ENCODE peak calls at places on chromosomes 7 and 10, in eight cellular contexts. One of them, this sample, is unnamed.

GRCh38 chr10:84665883-84666463 is 337.6 kb downstream of the CCSER2 start:
- DNase-seq in hepatocyte: peak
- DNase-seq in CD8-positive, alpha-beta memory T cell: no peak
- DNase-seq in astrocyte of the spinal cord: no peak
- DNase-seq in uterus: no peak
- DNase-seq in skeletal muscle cell: no peak
- DNase-seq in GM12865: peak
- DNase-seq in MM.1S: no peak
- DNase-seq in this sample: no peak

GRCh38 chr10:114304017-114304565 is 65.0 kb downstream of the VWA2 start:
- DNase-seq in MM.1S: peak
- DNase-seq in skeletal muscle cell: peak
- DNase-seq in astrocyte of the spinal cord: peak
- DNase-seq in CD8-positive, alpha-beta memory T cell: peak
- DNase-seq in hepatocyte: peak
- DNase-seq in uterus: peak
- DNase-seq in GM12865: peak
- DNase-seq in this sample: peak

GRCh38 chr10:131792011-131792651 is 108.7 kb upstream of the PPP2R2D start:
- DNase-seq in skeletal muscle cell: no peak
- DNase-seq in hepatocyte: no peak
- DNase-seq in uterus: no peak
- DNase-seq in GM12865: no peak
- DNase-seq in astrocyte of the spinal cord: no peak
- DNase-seq in MM.1S: no peak
- DNase-seq in CD8-positive, alpha-beta memory T cell: no peak
- DNase-seq in this sample: no peak

GRCh38 chr10:30106987-30107386 is 47.6 kb upstream of the JCAD start:
- DNase-seq in uterus: no peak
- DNase-seq in GM12865: no peak
- DNase-seq in skeletal muscle cell: no peak
- DNase-seq in MM.1S: no peak
- DNase-seq in CD8-positive, alpha-beta memory T cell: no peak
- DNase-seq in hepatocyte: no peak
- DNase-seq in astrocyte of the spinal cord: no peak
- DNase-seq in this sample: no peak

GRCh38 chr7:94829987-94830386 is 77.4 kb upstream of the PPP1R9A start:
- DNase-seq in CD8-positive, alpha-beta memory T cell: no peak
- DNase-seq in GM12865: no peak
- DNase-seq in hepatocyte: no peak
- DNase-seq in astrocyte of the spinal cord: no peak
- DNase-seq in uterus: no peak
- DNase-seq in skeletal muscle cell: no peak
- DNase-seq in MM.1S: no peak
- DNase-seq in this sample: no peak

GRCh38 chr10:119209050-119209735 is 1.8 kb downstream of the GRK5 start:
- DNase-seq in GM12865: peak
- DNase-seq in astrocyte of the spinal cord: peak
- DNase-seq in skeletal muscle cell: no peak
- DNase-seq in MM.1S: no peak
- DNase-seq in uterus: peak
- DNase-seq in CD8-positive, alpha-beta memory T cell: peak
- DNase-seq in hepatocyte: peak
- DNase-seq in this sample: no peak

GRCh38 chr10:15180736-15181135 is 12.2 kb upstream of the NMT2 start:
- DNase-seq in MM.1S: no peak
- DNase-seq in CD8-positive, alpha-beta memory T cell: no peak
- DNase-seq in GM12865: no peak
- DNase-seq in skeletal muscle cell: no peak
- DNase-seq in astrocyte of the spinal cord: no peak
- DNase-seq in hepatocyte: no peak
- DNase-seq in uterus: no peak
- DNase-seq in this sample: no peak

GRCh38 chr7:104963991-104964385 is 50.0 kb upstream of the KMT2E start:
- DNase-seq in GM12865: peak
- DNase-seq in MM.1S: peak
- DNase-seq in astrocyte of the spinal cord: peak
- DNase-seq in skeletal muscle cell: no peak
- DNase-seq in uterus: no peak
- DNase-seq in CD8-positive, alpha-beta memory T cell: no peak
- DNase-seq in hepatocyte: no peak
- DNase-seq in this sample: no peak

GRCh38 chr7:45568536-45569289 is 5.5 kb upstream of the ADCY1 start:
- DNase-seq in MM.1S: no peak
- DNase-seq in CD8-positive, alpha-beta memory T cell: no peak
- DNase-seq in GM12865: no peak
- DNase-seq in hepatocyte: no peak
- DNase-seq in astrocyte of the spinal cord: no peak
- DNase-seq in skeletal muscle cell: no peak
- DNase-seq in uterus: no peak
- DNase-seq in this sample: no peak

GRCh38 chr10:30967654-30968421 is 63.8 kb downstream of the ZNF438 start:
- DNase-seq in astrocyte of the spinal cord: no peak
- DNase-seq in GM12865: no peak
- DNase-seq in uterus: no peak
- DNase-seq in MM.1S: no peak
- DNase-seq in skeletal muscle cell: no peak
- DNase-seq in CD8-positive, alpha-beta memory T cell: no peak
- DNase-seq in hepatocyte: peak
- DNase-seq in this sample: no peak

GRCh38 chr7:22647451-22648257 is 79.3 kb upstream of the IL6 start:
- DNase-seq in skeletal muscle cell: peak
- DNase-seq in hepatocyte: no peak
- DNase-seq in uterus: no peak
- DNase-seq in GM12865: no peak
- DNase-seq in CD8-positive, alpha-beta memory T cell: no peak
- DNase-seq in astrocyte of the spinal cord: peak
- DNase-seq in MM.1S: no peak
- DNase-seq in this sample: peak

GRCh38 chr10:131022369-131022768 is 289.2 kb downstream of the TCERG1L start:
- DNase-seq in MM.1S: no peak
- DNase-seq in astrocyte of the spinal cord: no peak
- DNase-seq in CD8-positive, alpha-beta memory T cell: no peak
- DNase-seq in hepatocyte: no peak
- DNase-seq in uterus: no peak
- DNase-seq in skeletal muscle cell: no peak
- DNase-seq in GM12865: no peak
- DNase-seq in this sample: no peak

GRCh38 chr7:21653623-21654022 is 110.8 kb downstream of the DNAH11 start:
- DNase-seq in MM.1S: no peak
- DNase-seq in uterus: no peak
- DNase-seq in CD8-positive, alpha-beta memory T cell: no peak
- DNase-seq in hepatocyte: no peak
- DNase-seq in GM12865: no peak
- DNase-seq in astrocyte of the spinal cord: no peak
- DNase-seq in skeletal muscle cell: no peak
- DNase-seq in this sample: no peak

GRCh38 chr7:27182285-27182827 is 2.7 kb downstream of the HOXA11 start:
- DNase-seq in CD8-positive, alpha-beta memory T cell: no peak
- DNase-seq in skeletal muscle cell: no peak
- DNase-seq in GM12865: no peak
- DNase-seq in MM.1S: no peak
- DNase-seq in uterus: peak
- DNase-seq in hepatocyte: no peak
- DNase-seq in astrocyte of the spinal cord: no peak
- DNase-seq in this sample: no peak

GRCh38 chr10:109823196-109823595 is 100.1 kb downstream of the XPNPEP1 start:
- DNase-seq in astrocyte of the spinal cord: no peak
- DNase-seq in MM.1S: no peak
- DNase-seq in CD8-positive, alpha-beta memory T cell: no peak
- DNase-seq in hepatocyte: no peak
- DNase-seq in GM12865: no peak
- DNase-seq in skeletal muscle cell: no peak
- DNase-seq in uterus: no peak
- DNase-seq in this sample: no peak

DNA sequence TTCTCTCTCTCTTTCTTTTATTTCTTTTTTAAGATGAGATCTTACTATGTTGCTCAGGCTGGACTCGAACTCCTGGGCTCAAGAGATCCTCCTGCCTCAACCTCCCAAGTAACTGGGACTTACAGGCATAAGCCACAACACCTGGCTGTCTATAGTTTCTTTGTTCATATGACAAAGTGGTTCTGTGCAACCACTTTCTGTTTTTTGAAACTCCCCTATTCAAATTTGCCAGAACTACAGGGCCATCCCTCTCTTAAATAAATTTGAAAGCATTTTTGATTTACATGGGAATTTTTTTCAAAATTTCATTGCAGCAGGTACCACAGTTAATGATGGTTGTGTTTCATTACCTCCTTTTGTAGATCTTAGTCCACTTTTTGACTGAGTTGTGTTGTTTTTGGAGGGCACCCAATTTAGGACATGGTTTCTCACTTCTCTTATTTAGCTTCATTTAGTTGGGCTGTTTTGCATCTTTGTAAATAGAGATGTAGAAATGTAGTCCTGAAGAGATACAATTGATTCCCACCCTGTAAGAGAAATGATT is 119.2 kb downstream of the LRRC4 start:
- DNase-seq in uterus: no peak
- DNase-seq in hepatocyte: no peak
- DNase-seq in skeletal muscle cell: no peak
- DNase-seq in GM12865: peak
- DNase-seq in MM.1S: no peak
- DNase-seq in CD8-positive, alpha-beta memory T cell: no peak
- DNase-seq in astrocyte of the spinal cord: no peak
- DNase-seq in this sample: no peak
- H3K4me3 ChIP-seq in uterus: no peak
- H3K4me3 ChIP-seq in hepatocyte: no peak
- H3K4me3 ChIP-seq in skeletal muscle cell: no peak
- H3K4me3 ChIP-seq in GM12865: no peak
- H3K4me3 ChIP-seq in MM.1S: no peak
- H3K4me3 ChIP-seq in CD8-positive, alpha-beta memory T cell: no peak
- H3K4me3 ChIP-seq in astrocyte of the spinal cord: no peak
- H3K4me3 ChIP-seq in this sample: no peak

GRCh38 chr10:69572159-69573055 is 815 bp downstream of the NEUROG3 start:
- DNase-seq in CD8-positive, alpha-beta memory T cell: no peak
- DNase-seq in uterus: no peak
- DNase-seq in GM12865: peak
- DNase-seq in hepatocyte: no peak
- DNase-seq in MM.1S: no peak
- DNase-seq in skeletal muscle cell: no peak
- DNase-seq in astrocyte of the spinal cord: no peak
- DNase-seq in this sample: no peak
- H3K4me3 ChIP-seq in CD8-positive, alpha-beta memory T cell: peak
- H3K4me3 ChIP-seq in uterus: no peak
- H3K4me3 ChIP-seq in GM12865: peak
- H3K4me3 ChIP-seq in hepatocyte: no peak
- H3K4me3 ChIP-seq in MM.1S: no peak
- H3K4me3 ChIP-seq in skeletal muscle cell: no peak
- H3K4me3 ChIP-seq in astrocyte of the spinal cord: no peak
- H3K4me3 ChIP-seq in this sample: no peak

GRCh38 chr7:75955293-75955938 is 39.0 kb downstream of the TMEM120A start:
- DNase-seq in hepatocyte: no peak
- DNase-seq in CD8-positive, alpha-beta memory T cell: no peak
- DNase-seq in skeletal muscle cell: no peak
- DNase-seq in uterus: no peak
- DNase-seq in GM12865: no peak
- DNase-seq in astrocyte of the spinal cord: no peak
- DNase-seq in MM.1S: no peak
- DNase-seq in this sample: no peak

GRCh38 chr7:75957021-75957736 is 37.2 kb downstream of the TMEM120A start:
- DNase-seq in GM12865: no peak
- DNase-seq in MM.1S: no peak
- DNase-seq in hepatocyte: peak
- DNase-seq in astrocyte of the spinal cord: no peak
- DNase-seq in uterus: no peak
- DNase-seq in skeletal muscle cell: no peak
- DNase-seq in CD8-positive, alpha-beta memory T cell: no peak
- DNase-seq in this sample: no peak

GRCh38 chr7:75953431-75953830 is 38.5 kb downstream of the POR start:
- DNase-seq in skeletal muscle cell: no peak
- DNase-seq in hepatocyte: no peak
- DNase-seq in CD8-positive, alpha-beta memory T cell: no peak
- DNase-seq in astrocyte of the spinal cord: no peak
- DNase-seq in uterus: no peak
- DNase-seq in GM12865: no peak
- DNase-seq in MM.1S: no peak
- DNase-seq in this sample: no peak

GRCh38 chr7:75951506-75951905 is 36.6 kb downstream of the POR start:
- DNase-seq in CD8-positive, alpha-beta memory T cell: no peak
- DNase-seq in uterus: no peak
- DNase-seq in hepatocyte: peak
- DNase-seq in GM12865: no peak
- DNase-seq in skeletal muscle cell: no peak
- DNase-seq in astrocyte of the spinal cord: no peak
- DNase-seq in MM.1S: no peak
- DNase-seq in this sample: no peak

DNA sequence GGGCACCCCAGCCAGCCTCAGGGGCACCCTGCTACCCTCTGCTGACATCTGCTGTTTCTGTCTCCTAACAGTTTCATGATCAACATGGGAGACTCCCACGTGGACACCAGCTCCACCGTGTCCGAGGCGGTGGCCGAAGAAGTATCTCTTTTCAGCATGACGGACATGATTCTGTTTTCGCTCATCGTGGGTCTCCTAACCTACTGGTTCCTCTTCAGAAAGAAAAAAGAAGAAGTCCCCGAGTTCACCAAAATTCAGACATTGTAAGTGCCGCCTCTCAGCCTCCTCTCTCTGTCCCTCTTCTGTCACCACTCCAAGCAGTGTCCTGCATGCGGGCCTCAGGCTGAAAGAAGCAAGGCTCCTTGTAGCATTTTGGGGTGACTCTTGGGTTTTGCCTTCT is 39.0 kb downstream of the POR start:
- DNase-seq in CD8-positive, alpha-beta memory T cell: no peak
- DNase-seq in uterus: no peak
- DNase-seq in skeletal muscle cell: no peak
- DNase-seq in astrocyte of the spinal cord: no peak
- DNase-seq in MM.1S: no peak
- DNase-seq in hepatocyte: no peak
- DNase-seq in GM12865: no peak
- DNase-seq in this sample: no peak
- H3K4me3 ChIP-seq in CD8-positive, alpha-beta memory T cell: no peak
- H3K4me3 ChIP-seq in uterus: no peak
- H3K4me3 ChIP-seq in skeletal muscle cell: no peak
- H3K4me3 ChIP-seq in astrocyte of the spinal cord: no peak
- H3K4me3 ChIP-seq in MM.1S: no peak
- H3K4me3 ChIP-seq in hepatocyte: no peak
- H3K4me3 ChIP-seq in GM12865: no peak
- H3K4me3 ChIP-seq in this sample: no peak

GRCh38 chr7:114107522-114107921 is 188.7 kb upstream of the PPP1R3A start:
- DNase-seq in MM.1S: no peak
- DNase-seq in CD8-positive, alpha-beta memory T cell: no peak
- DNase-seq in skeletal muscle cell: no peak
- DNase-seq in astrocyte of the spinal cord: no peak
- DNase-seq in uterus: no peak
- DNase-seq in GM12865: no peak
- DNase-seq in hepatocyte: no peak
- DNase-seq in this sample: no peak
- H3K4me3 ChIP-seq in MM.1S: no peak
- H3K4me3 ChIP-seq in CD8-positive, alpha-beta memory T cell: no peak
- H3K4me3 ChIP-seq in skeletal muscle cell: no peak
- H3K4me3 ChIP-seq in astrocyte of the spinal cord: no peak
- H3K4me3 ChIP-seq in uterus: no peak
- H3K4me3 ChIP-seq in GM12865: no peak
- H3K4me3 ChIP-seq in hepatocyte: no peak
- H3K4me3 ChIP-seq in this sample: no peak

GRCh38 chr10:51076442-51076841 is 2.2 kb downstream of the PRKG1 start:
- DNase-seq in astrocyte of the spinal cord: no peak
- DNase-seq in hepatocyte: no peak
- DNase-seq in MM.1S: no peak
- DNase-seq in uterus: no peak
- DNase-seq in skeletal muscle cell: no peak
- DNase-seq in GM12865: no peak
- DNase-seq in CD8-positive, alpha-beta memory T cell: no peak
- DNase-seq in this sample: no peak
- H3K4me3 ChIP-seq in astrocyte of the spinal cord: no peak
- H3K4me3 ChIP-seq in hepatocyte: no peak
- H3K4me3 ChIP-seq in MM.1S: no peak
- H3K4me3 ChIP-seq in uterus: peak
- H3K4me3 ChIP-seq in skeletal muscle cell: no peak
- H3K4me3 ChIP-seq in GM12865: no peak
- H3K4me3 ChIP-seq in CD8-positive, alpha-beta memory T cell: no peak
- H3K4me3 ChIP-seq in this sample: no peak

GRCh38 chr10:126904493-126904806 is 778 bp upstream of the DOCK1 start:
- DNase-seq in uterus: no peak
- DNase-seq in hepatocyte: no peak
- DNase-seq in MM.1S: no peak
- DNase-seq in astrocyte of the spinal cord: no peak
- DNase-seq in CD8-positive, alpha-beta memory T cell: no peak
- DNase-seq in GM12865: no peak
- DNase-seq in skeletal muscle cell: no peak
- DNase-seq in this sample: no peak
- H3K4me3 ChIP-seq in uterus: peak
- H3K4me3 ChIP-seq in hepatocyte: peak
- H3K4me3 ChIP-seq in MM.1S: no peak
- H3K4me3 ChIP-seq in astrocyte of the spinal cord: peak
- H3K4me3 ChIP-seq in CD8-positive, alpha-beta memory T cell: no peak
- H3K4me3 ChIP-seq in GM12865: no peak
- H3K4me3 ChIP-seq in skeletal muscle cell: peak
- H3K4me3 ChIP-seq in this sample: peak

This sample was measured in astrocyte of the cerebellum.